ENCODE peak calls at places on chromosome X, in five cellular contexts. Z, K, B, U and S are unnamed samples.

GRCh38 chrX:41009816-41010187 is 75.4 kb upstream of the USP9X start:
- DNase-seq in Z (no peak), K (no peak), B (no peak), U (no peak), S (no peak)

GRCh38 chrX:107716045-107716684 is 59.4 kb downstream of the TSC22D3 start:
- DNase-seq in Z (peak; percentile 89), K (no peak), B (no peak), U (no peak), S (no peak)

GRCh38 chrX:103734125-103734760 is 23.5 kb downstream of the TMEM31 start:
- DNase-seq in Z (no peak), K (no peak), B (no peak), U (no peak), S (no peak)

GRCh38 chrX:101785142-101785541 is 125.5 kb upstream of the ARMCX2 start:
- DNase-seq in Z (no peak), K (no peak), B (no peak), U (no peak), S (no peak)

GRCh38 chrX:42085836-42086235 is 162.5 kb upstream of the CASK start:
- DNase-seq in Z (no peak), K (no peak), B (peak; percentile 0), U (no peak), S (no peak)

GRCh38 chrX:148290937-148291336 is 209.5 kb upstream of the AFF2 start:
- DNase-seq in Z (no peak), K (no peak), B (no peak), U (no peak), S (no peak)

GRCh38 chrX:108224727-108225455 is 133.3 kb downstream of the ATG4A start:
- DNase-seq in Z (peak; percentile 19), K (peak; percentile 37), B (peak; percentile 10), U (peak; percentile 43), S (peak; percentile 30)

GRCh38 chrX:119389854-119390501 is 9.2 kb upstream of the SLC25A43 start:
- DNase-seq in Z (no peak), K (peak; percentile 11), B (no peak), U (peak; percentile 18), S (no peak)

GRCh38 chrX:24520472-24520871 is 55.4 kb downstream of the PDK3 start:
- DNase-seq in Z (no peak), K (no peak), B (no peak), U (no peak), S (no peak)

GRCh38 chrX:68936608-68937007 is 107.8 kb downstream of the EFNB1 start:
- DNase-seq in Z (no peak), K (no peak), B (no peak), U (no peak), S (no peak)

GRCh38 chrX:78092296-78092695 is 11.8 kb upstream of the PGK1 start:
- DNase-seq in Z (no peak), K (peak; percentile 12), B (peak; percentile 54), U (no peak), S (no peak)

GRCh38 chrX:41491267-41492004 is 44.3 kb downstream of the NYX start:
- DNase-seq in Z (no peak), K (no peak), B (peak; percentile 65), U (no peak), S (peak; percentile 33)

GRCh38 chrX:74551934-74552333 is 62.5 kb downstream of the RLIM start:
- DNase-seq in Z (no peak), K (no peak), B (no peak), U (no peak), S (no peak)

GRCh38 chrX:128518508-128518907 is 466.3 kb upstream of the ACTRT1 start:
- DNase-seq in Z (peak; percentile 4), K (peak; percentile 6), B (no peak), U (no peak), S (no peak)

GRCh38 chrX:136691028-136691809 is 43.3 kb downstream of the CD40LG start:
- DNase-seq in Z (no peak), K (no peak), B (no peak), U (no peak), S (no peak)

GRCh38 chrX:110442631-110443030 is 84.0 kb downstream of the RTL9 start:
- DNase-seq in Z (peak; percentile 61), K (peak; percentile 54), B (no peak), U (peak; percentile 53), S (peak; percentile 64)

GRCh38 chrX:12950851-12951589 is 23.9 kb upstream of the TMSB4X start:
- DNase-seq in Z (peak; percentile 39), K (peak; percentile 26), B (no peak), U (peak; percentile 69), S (peak; percentile 76)

GRCh38 chrX:39888730-39889129 is 209.0 kb downstream of the BCOR start:
- DNase-seq in Z (no peak), K (no peak), B (no peak), U (no peak), S (no peak)

GRCh38 chrX:119735467-119735866 is 22.9 kb upstream of the SOWAHD start:
- DNase-seq in Z (peak; percentile 40), K (no peak), B (no peak), U (no peak), S (no peak)

GRCh38 chrX:30635630-30636029 is 17.6 kb upstream of the GK start:
- DNase-seq in Z (peak; percentile 37), K (no peak), B (no peak), U (peak; percentile 13), S (no peak)

GRCh38 chrX:68084765-68085164 is 348.5 kb downstream of the OPHN1 start:
- DNase-seq in Z (no peak), K (no peak), B (no peak), U (no peak), S (no peak)

GRCh38 chrX:39667746-39668507 is 429.8 kb downstream of the BCOR start:
- DNase-seq in Z (no peak), K (no peak), B (no peak), U (no peak), S (no peak)

GRCh38 chrX:133654801-133655200 is 239.5 kb upstream of the GPC4 start:
- DNase-seq in Z (no peak), K (no peak), B (no peak), U (no peak), S (no peak)

GRCh38 chrX:118720058-118720707 is 7.2 kb upstream of the IL13RA1 start:
- DNase-seq in Z (no peak), K (no peak), B (no peak), U (no peak), S (no peak)

GRCh38 chrX:9434151-9434550 is 30.7 kb upstream of the TBL1X start:
- DNase-seq in Z (no peak), K (no peak), B (no peak), U (no peak), S (no peak)

GRCh38 chrX:11329016-11329415 is 35.8 kb downstream of the AMELX start:
- DNase-seq in Z (no peak), K (no peak), B (no peak), U (no peak), S (no peak)

GRCh38 chrX:13688384-13688771 is 550 bp upstream of the RAB9A start:
- DNase-seq in Z (peak; percentile 17), K (no peak), B (no peak), U (no peak), S (no peak)

GRCh38 chrX:150363561-150364346 is 637 bp downstream of the MAMLD1 start:
- DNase-seq in Z (peak; percentile 69), K (no peak), B (no peak), U (no peak), S (peak; percentile 24)

GRCh38 chrX:70033348-70033747 is 16.4 kb downstream of the AWAT2 start:
- DNase-seq in Z (peak; percentile 52), K (peak; percentile 3), B (peak; percentile 12), U (peak; percentile 53), S (peak; percentile 17)

GRCh38 chrX:30304866-30305265 is 4.3 kb downstream of the NR0B1 start:
- DNase-seq in Z (no peak), K (no peak), B (no peak), U (no peak), S (no peak)

GRCh38 chrX:11346283-11346682 is 53.1 kb downstream of the AMELX start:
- DNase-seq in Z (no peak), K (no peak), B (no peak), U (no peak), S (no peak)

GRCh38 chrX:37646254-37646653 is 39.3 kb upstream of the XK start:
- DNase-seq in Z (no peak), K (no peak), B (no peak), U (no peak), S (peak; percentile 1)

GRCh38 chrX:10108288-10108687 is 48.5 kb upstream of the CLCN4 start:
- DNase-seq in Z (no peak), K (no peak), B (no peak), U (no peak), S (no peak)

GRCh38 chrX:17377047-17377692 is 2.2 kb downstream of the NHS start:
- DNase-seq in Z (peak; percentile 46), K (no peak), B (peak; percentile 40), U (no peak), S (peak; percentile 64)

GRCh38 chrX:111515298-111515697 is 3.9 kb downstream of the SERTM2 start:
- DNase-seq in Z (no peak), K (no peak), B (no peak), U (no peak), S (no peak)

DNA sequence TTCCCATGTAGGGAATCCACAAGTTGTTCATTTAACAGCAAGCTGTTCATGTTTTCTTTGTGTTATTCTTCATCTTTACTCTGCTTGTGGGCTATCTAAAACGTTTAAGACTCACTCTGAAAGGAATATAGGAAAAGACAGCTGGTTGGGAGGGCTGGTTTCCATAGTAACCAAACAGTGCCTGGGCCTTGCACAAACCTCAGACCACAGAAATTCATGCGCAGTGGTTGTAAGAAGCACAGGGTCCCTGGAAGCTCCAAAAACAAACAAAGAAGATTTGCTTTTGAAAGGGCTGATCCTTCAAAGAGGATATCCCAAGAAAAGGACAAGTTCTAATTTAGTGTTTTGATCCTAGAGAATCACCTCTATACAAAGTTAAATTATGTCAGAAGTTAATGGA is 7.8 kb downstream of the SERTM2 start:
- DNase-seq in Z (peak; percentile 22), K (no peak), B (no peak), U (no peak), S (no peak)
- TF ChIP-seq MAX in Z (no peak), K (no peak), B (no peak), U (no peak), S (no peak)

GRCh38 chrX:137988470-137988869 is 422.5 kb downstream of the ZIC3 start:
- DNase-seq in Z (no peak), K (no peak), B (no peak), U (no peak), S (no peak)
- TF ChIP-seq MAX in Z (no peak), K (no peak), B (no peak), U (no peak), S (no peak)

GRCh38 chrX:152635941-152636340 is 1.8 kb upstream of the GABRQ start:
- DNase-seq in Z (peak; percentile 50), K (peak; percentile 27), B (peak; percentile 59), U (peak; percentile 31), S (peak; percentile 24)
- TF ChIP-seq MAX in Z (no peak), K (no peak), B (no peak), U (no peak), S (no peak)

DNA sequence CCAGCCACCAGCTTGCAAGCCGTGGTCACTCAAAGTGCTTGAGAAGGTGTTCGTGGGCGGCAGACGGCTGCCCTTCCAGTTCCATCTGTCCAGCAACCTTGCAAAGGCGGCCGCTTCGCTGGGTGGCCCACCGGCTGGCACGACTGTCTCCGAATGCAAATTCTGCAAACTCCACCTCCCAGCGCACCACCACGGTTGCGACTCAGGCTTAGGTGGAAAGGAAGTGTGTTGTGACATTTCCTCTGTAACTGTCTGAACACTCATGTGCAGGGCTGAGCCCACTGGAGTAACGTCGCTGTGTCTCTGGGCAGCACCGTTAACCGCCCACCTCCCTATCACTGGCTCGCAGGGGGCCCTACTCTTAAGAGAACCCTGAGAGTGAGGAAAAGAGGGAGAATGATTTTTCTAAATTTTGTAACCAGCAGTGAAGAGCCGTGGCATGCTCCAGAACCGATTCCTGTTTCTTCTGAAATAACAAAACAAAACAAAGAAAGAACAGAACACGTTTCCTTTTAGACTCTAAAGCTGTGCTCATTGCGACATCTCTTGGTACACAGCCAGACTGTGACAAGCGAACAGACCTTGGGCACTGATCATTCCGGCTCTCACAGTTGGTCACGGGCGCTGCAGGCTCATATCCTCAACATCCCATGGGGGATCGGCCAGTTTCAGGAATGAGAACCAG is at the start of gene P2RY8:
- DNase-seq in Z (no peak), K (peak; percentile 84), B (no peak), U (no peak), S (peak; percentile 64)
- TF ChIP-seq MAX in Z (no peak), K (no peak), B (no peak), U (no peak), S (no peak)